ENCODE peak calls at places on chromosomes 13 and 19, in six cellular contexts. One of them, this sample, is unnamed.
A peak's percentile ranks its signal among the peaks of the same experiment; 100 is the strongest.

GRCh38 chr19:29711584-29712132 is 3.4 kb downstream of the C19orf12 start:
- DNase-seq in ascending aorta: no peak
- DNase-seq in right atrium auricular region: no peak
- DNase-seq in cardiac fibroblast: no peak
- DNase-seq in AG04449: no peak
- DNase-seq in GM23338: no peak
- DNase-seq in this sample: no peak

GRCh38 chr19:58040751-58041525 is 7.1 kb downstream of the ZSCAN1 start:
- DNase-seq in cardiac fibroblast: no peak
- DNase-seq in GM23338: no peak
- DNase-seq in AG04449: no peak
- DNase-seq in right atrium auricular region: no peak
- DNase-seq in ascending aorta: no peak
- DNase-seq in this sample: no peak

GRCh38 chr13:32032780-32033179 is 1.2 kb downstream of the FRY start:
- DNase-seq in AG04449: no peak
- DNase-seq in right atrium auricular region: no peak
- DNase-seq in ascending aorta: no peak
- DNase-seq in GM23338: no peak
- DNase-seq in cardiac fibroblast: no peak
- DNase-seq in this sample: no peak

GRCh38 chr19:48752511-48753365 is at the start of gene FUT1:
- DNase-seq in right atrium auricular region: peak; percentile 59
- DNase-seq in GM23338: peak; percentile 98
- DNase-seq in AG04449: no peak
- DNase-seq in ascending aorta: no peak
- DNase-seq in cardiac fibroblast: peak; percentile 25
- DNase-seq in this sample: peak; percentile 69

GRCh38 chr19:44260343-44260681 is 626 bp downstream of the ZNF233 start:
- DNase-seq in right atrium auricular region: no peak
- DNase-seq in AG04449: no peak
- DNase-seq in GM23338: peak; percentile 21
- DNase-seq in ascending aorta: no peak
- DNase-seq in cardiac fibroblast: no peak
- DNase-seq in this sample: no peak

GRCh38 chr19:1087813-1088418 is 7.3 kb downstream of the POLR2E start:
- DNase-seq in right atrium auricular region: peak; percentile 82
- DNase-seq in GM23338: no peak
- DNase-seq in ascending aorta: peak; percentile 53
- DNase-seq in AG04449: no peak
- DNase-seq in cardiac fibroblast: no peak
- DNase-seq in this sample: no peak

GRCh38 chr13:50200988-50201387 is 185.7 kb downstream of the KCNRG start:
- DNase-seq in cardiac fibroblast: peak; percentile 11
- DNase-seq in ascending aorta: no peak
- DNase-seq in AG04449: no peak
- DNase-seq in right atrium auricular region: no peak
- DNase-seq in GM23338: no peak
- DNase-seq in this sample: no peak

GRCh38 chr19:45569619-45570421 is 14.8 kb downstream of the OPA3 start:
- DNase-seq in right atrium auricular region: no peak
- DNase-seq in AG04449: no peak
- DNase-seq in ascending aorta: no peak
- DNase-seq in GM23338: peak; percentile 88
- DNase-seq in cardiac fibroblast: peak; percentile 58
- DNase-seq in this sample: peak; percentile 85

GRCh38 chr13:75395056-75395455 is 86.9 kb downstream of the TBC1D4 start:
- DNase-seq in cardiac fibroblast: no peak
- DNase-seq in AG04449: no peak
- DNase-seq in ascending aorta: no peak
- DNase-seq in right atrium auricular region: no peak
- DNase-seq in GM23338: no peak
- DNase-seq in this sample: no peak

GRCh38 chr19:43662487-43662886 is 7.5 kb downstream of the PLAUR start:
- DNase-seq in ascending aorta: no peak
- DNase-seq in AG04449: no peak
- DNase-seq in right atrium auricular region: no peak
- DNase-seq in cardiac fibroblast: peak; percentile 28
- DNase-seq in GM23338: peak; percentile 63
- DNase-seq in this sample: no peak

GRCh38 chr13:44969858-44970484 is 19.3 kb downstream of the NUFIP1 start:
- DNase-seq in ascending aorta: no peak
- DNase-seq in AG04449: no peak
- DNase-seq in right atrium auricular region: no peak
- DNase-seq in cardiac fibroblast: peak; percentile 77
- DNase-seq in GM23338: peak; percentile 87
- DNase-seq in this sample: peak; percentile 20

GRCh38 chr19:29539131-29539530 is 13.3 kb downstream of the VSTM2B start:
- DNase-seq in cardiac fibroblast: no peak
- DNase-seq in right atrium auricular region: no peak
- DNase-seq in ascending aorta: no peak
- DNase-seq in AG04449: no peak
- DNase-seq in GM23338: no peak
- DNase-seq in this sample: no peak

GRCh38 chr13:27006519-27007161 is 165.0 kb downstream of the USP12 start:
- DNase-seq in right atrium auricular region: no peak
- DNase-seq in cardiac fibroblast: peak; percentile 33
- DNase-seq in AG04449: no peak
- DNase-seq in ascending aorta: no peak
- DNase-seq in GM23338: peak; percentile 55
- DNase-seq in this sample: no peak

GRCh38 chr13:112710855-112711527 is 21.2 kb downstream of the ATP11A start:
- DNase-seq in AG04449: no peak
- DNase-seq in GM23338: no peak
- DNase-seq in right atrium auricular region: no peak
- DNase-seq in ascending aorta: no peak
- DNase-seq in cardiac fibroblast: no peak
- DNase-seq in this sample: no peak

GRCh38 chr13:112712451-112712881 is 22.6 kb downstream of the ATP11A start:
- DNase-seq in cardiac fibroblast: no peak
- DNase-seq in ascending aorta: no peak
- DNase-seq in right atrium auricular region: no peak
- DNase-seq in AG04449: no peak
- DNase-seq in GM23338: no peak
- DNase-seq in this sample: no peak

GRCh38 chr13:112713517-112714253 is 23.8 kb downstream of the ATP11A start:
- DNase-seq in GM23338: no peak
- DNase-seq in AG04449: no peak
- DNase-seq in cardiac fibroblast: no peak
- DNase-seq in right atrium auricular region: no peak
- DNase-seq in ascending aorta: no peak
- DNase-seq in this sample: no peak

GRCh38 chr13:112709825-112710783 is 20.3 kb downstream of the ATP11A start:
- DNase-seq in cardiac fibroblast: no peak
- DNase-seq in ascending aorta: no peak
- DNase-seq in AG04449: no peak
- DNase-seq in right atrium auricular region: no peak
- DNase-seq in GM23338: no peak
- DNase-seq in this sample: no peak

DNA sequence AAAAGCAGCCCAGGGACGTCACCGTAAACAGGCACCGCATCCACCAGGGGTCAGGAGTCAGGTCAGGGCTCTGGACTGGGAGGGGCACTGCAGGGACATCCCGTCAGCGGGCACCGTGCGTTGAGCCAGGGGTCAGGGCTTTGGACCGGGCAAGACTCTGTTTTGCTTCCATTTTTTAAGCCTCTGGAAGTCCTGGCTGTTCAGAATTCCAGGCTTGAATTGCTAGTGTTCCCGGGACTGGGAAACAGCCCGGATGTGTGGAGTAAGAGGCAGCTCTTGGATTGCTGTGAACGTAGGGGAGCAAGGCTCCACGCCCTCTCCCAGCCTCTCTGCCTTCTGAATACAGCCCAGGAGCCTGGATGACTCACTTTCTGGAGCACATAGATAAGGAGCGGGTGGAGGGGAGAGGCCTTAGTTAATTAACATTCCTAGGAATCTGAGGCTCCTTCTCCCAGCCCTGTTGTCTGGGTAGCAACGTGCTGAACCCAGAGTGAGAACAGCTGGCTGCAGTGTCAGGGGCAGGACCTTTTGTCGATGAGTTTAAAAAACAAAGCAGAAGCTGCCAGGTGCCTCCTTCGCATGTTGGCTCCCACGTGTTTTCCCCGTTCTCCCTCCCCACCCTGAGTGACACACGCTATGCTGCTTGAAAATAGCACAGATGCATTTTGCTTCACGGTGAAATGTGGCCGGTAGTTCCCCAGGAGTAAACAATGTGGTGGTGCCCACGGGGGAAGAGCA is 21.9 kb downstream of the ATP11A start:
- DNase-seq in GM23338: peak; percentile 97
- DNase-seq in ascending aorta: peak; percentile 67
- DNase-seq in AG04449: peak; percentile 84
- DNase-seq in right atrium auricular region: peak; percentile 94
- DNase-seq in cardiac fibroblast: peak; percentile 86
- DNase-seq in this sample: peak; percentile 61
- TF ChIP-seq CTCF in GM23338: peak; percentile 62
- TF ChIP-seq CTCF in ascending aorta: peak; percentile 16
- TF ChIP-seq CTCF in AG04449: peak; percentile 14
- TF ChIP-seq CTCF in right atrium auricular region: no peak
- TF ChIP-seq CTCF in cardiac fibroblast: no peak
- TF ChIP-seq CTCF in this sample: peak; percentile 14

GRCh38 chr19:40666803-40667438 is 23.5 kb downstream of the NUMBL start:
- DNase-seq in right atrium auricular region: no peak
- DNase-seq in GM23338: no peak
- DNase-seq in ascending aorta: no peak
- DNase-seq in cardiac fibroblast: no peak
- DNase-seq in AG04449: no peak
- DNase-seq in this sample: no peak

GRCh38 chr19:40663712-40664692 is 26.4 kb downstream of the NUMBL start:
- DNase-seq in cardiac fibroblast: peak; percentile 30
- DNase-seq in right atrium auricular region: no peak
- DNase-seq in AG04449: no peak
- DNase-seq in ascending aorta: no peak
- DNase-seq in GM23338: no peak
- DNase-seq in this sample: no peak

GRCh38 chr19:40661616-40662015 is 28.8 kb downstream of the NUMBL start:
- DNase-seq in right atrium auricular region: no peak
- DNase-seq in GM23338: no peak
- DNase-seq in cardiac fibroblast: no peak
- DNase-seq in ascending aorta: no peak
- DNase-seq in AG04449: no peak
- DNase-seq in this sample: no peak

GRCh38 chr19:40659566-40659965 is 30.9 kb downstream of the NUMBL start:
- DNase-seq in right atrium auricular region: no peak
- DNase-seq in AG04449: no peak
- DNase-seq in ascending aorta: no peak
- DNase-seq in GM23338: no peak
- DNase-seq in cardiac fibroblast: no peak
- DNase-seq in this sample: no peak

DNA sequence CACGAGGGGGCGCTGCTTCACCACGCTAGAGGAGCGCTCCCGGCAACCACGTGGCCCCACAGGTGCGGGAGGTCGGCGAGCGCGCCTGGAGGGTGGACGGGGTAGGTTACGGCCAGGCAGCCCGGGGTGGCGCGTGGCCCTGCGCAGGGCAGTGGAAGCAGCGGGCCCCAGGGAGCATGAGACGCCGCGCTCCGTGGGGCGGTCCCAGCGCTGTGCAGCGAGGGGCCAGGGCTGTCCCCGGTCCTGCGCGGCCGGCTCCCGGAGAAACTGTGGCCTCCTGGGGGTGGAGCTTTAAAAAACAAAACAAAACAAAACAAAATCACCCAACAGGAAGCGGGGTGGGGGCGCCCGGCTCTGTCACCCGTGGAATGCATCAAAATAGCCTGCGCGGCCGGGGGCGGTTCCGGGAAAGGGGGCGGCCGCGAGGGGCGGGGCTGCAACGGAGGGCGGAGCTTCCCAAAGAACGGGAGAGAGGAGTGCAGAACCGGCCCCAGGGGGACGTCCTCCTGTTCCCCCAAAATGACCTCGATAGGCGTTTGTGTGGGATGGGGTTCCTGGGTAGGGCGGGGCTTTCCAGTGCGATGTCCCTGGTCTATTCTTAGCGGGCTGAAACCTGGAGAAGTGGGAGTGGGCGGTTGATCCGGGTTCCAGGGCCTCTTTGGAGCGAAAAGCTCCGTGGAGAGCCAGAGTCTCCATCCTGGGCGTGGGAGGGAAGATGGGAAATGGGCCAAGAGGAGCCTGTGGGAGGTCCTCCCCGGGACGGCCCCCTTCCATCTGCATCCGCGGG is 27.3 kb downstream of the NUMBL start:
- DNase-seq in AG04449: no peak
- DNase-seq in right atrium auricular region: peak; percentile 95
- DNase-seq in cardiac fibroblast: peak; percentile 89
- DNase-seq in GM23338: peak; percentile 94
- DNase-seq in ascending aorta: peak; percentile 40
- DNase-seq in this sample: peak; percentile 95
- TF ChIP-seq CTCF in AG04449: peak; percentile 94
- TF ChIP-seq CTCF in right atrium auricular region: peak; percentile 11
- TF ChIP-seq CTCF in cardiac fibroblast: no peak
- TF ChIP-seq CTCF in GM23338: peak; percentile 94
- TF ChIP-seq CTCF in ascending aorta: peak; percentile 100
- TF ChIP-seq CTCF in this sample: peak; percentile 98

GRCh38 chr13:96988441-96988840 is 5.8 kb downstream of the OXGR1 start:
- DNase-seq in cardiac fibroblast: no peak
- DNase-seq in GM23338: no peak
- DNase-seq in AG04449: no peak
- DNase-seq in ascending aorta: no peak
- DNase-seq in right atrium auricular region: no peak
- DNase-seq in this sample: no peak

GRCh38 chr13:96982672-96983071 is 11.6 kb downstream of the OXGR1 start:
- DNase-seq in right atrium auricular region: no peak
- DNase-seq in GM23338: no peak
- DNase-seq in ascending aorta: no peak
- DNase-seq in cardiac fibroblast: peak; percentile 90
- DNase-seq in AG04449: no peak
- DNase-seq in this sample: no peak

DNA sequence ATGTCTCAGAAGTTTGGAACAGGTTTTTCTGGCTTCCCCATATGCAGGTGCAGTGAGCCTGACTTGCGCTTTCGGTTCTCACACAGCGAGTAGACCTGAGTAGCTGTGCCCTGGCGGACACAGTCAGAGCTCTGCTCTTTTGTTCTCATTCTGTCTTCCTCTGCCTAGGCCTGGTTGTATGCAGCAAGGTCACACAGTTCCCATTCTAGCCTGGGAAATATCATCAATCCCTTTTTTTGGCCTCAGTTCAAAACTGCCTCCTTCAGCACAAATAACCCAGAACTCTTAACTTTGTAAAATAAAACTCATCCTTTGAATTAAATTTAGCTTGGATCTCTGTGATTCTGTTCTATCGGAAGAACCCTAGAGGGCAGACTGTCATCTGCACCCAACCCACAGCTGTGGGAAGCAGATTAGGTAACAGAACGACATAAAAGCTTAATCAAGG is 10.2 kb downstream of the OXGR1 start:
- DNase-seq in ascending aorta: no peak
- DNase-seq in right atrium auricular region: no peak
- DNase-seq in AG04449: no peak
- DNase-seq in GM23338: peak; percentile 69
- DNase-seq in cardiac fibroblast: peak; percentile 45
- DNase-seq in this sample: peak; percentile 28
- TF ChIP-seq CTCF in ascending aorta: peak; percentile 5
- TF ChIP-seq CTCF in right atrium auricular region: no peak
- TF ChIP-seq CTCF in AG04449: no peak
- TF ChIP-seq CTCF in GM23338: peak; percentile 49
- TF ChIP-seq CTCF in cardiac fibroblast: peak; percentile 24
- TF ChIP-seq CTCF in this sample: no peak

DNA sequence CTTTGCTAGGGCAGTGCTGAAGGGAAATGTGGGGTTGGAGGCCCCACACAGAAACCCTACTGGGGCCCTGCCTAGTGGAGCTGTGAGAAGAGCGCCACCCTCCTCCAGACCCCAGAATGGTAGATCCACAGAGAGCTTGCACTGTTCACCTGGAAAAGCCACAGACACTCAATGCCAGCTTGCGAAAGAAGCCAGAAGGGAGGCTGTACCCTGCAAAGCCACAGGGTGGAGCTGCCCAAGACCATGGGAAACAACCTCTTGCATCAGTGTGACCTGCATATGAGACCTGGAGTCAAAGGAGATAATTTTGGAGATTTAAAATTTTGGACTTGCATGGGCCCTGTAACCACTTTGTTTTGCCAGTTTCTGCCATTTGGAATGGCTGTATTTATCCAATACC is 615.4 kb upstream of the MIR17HG start:
- DNase-seq in AG04449: no peak
- DNase-seq in GM23338: peak; percentile 57
- DNase-seq in right atrium auricular region: no peak
- DNase-seq in cardiac fibroblast: no peak
- DNase-seq in ascending aorta: no peak
- DNase-seq in this sample: peak; percentile 7
- TF ChIP-seq CTCF in AG04449: no peak
- TF ChIP-seq CTCF in GM23338: peak; percentile 71
- TF ChIP-seq CTCF in right atrium auricular region: no peak
- TF ChIP-seq CTCF in cardiac fibroblast: no peak
- TF ChIP-seq CTCF in ascending aorta: no peak
- TF ChIP-seq CTCF in this sample: no peak

This sample was measured in endothelial cell.